ENCODE peak calls at places on chromosomes 1 and 21, in six cellular contexts. One of them, this sample, is unnamed.

GRCh38 chr1:42340898-42341297 is 5.9 kb upstream of the FOXJ3 start:
- DNase-seq in ovary: no peak
- DNase-seq in stomach: no peak
- DNase-seq in HCT116: no peak
- DNase-seq in GM12878: no peak
- DNase-seq in heart left ventricle: no peak
- DNase-seq in this sample: no peak

GRCh38 chr1:17109897-17110554 is 9.2 kb downstream of the PADI2 start:
- DNase-seq in ovary: no peak
- DNase-seq in stomach: no peak
- DNase-seq in HCT116: no peak
- DNase-seq in GM12878: no peak
- DNase-seq in heart left ventricle: no peak
- DNase-seq in this sample: no peak

GRCh38 chr1:158527190-158527815 is 26.9 kb downstream of the OR6Y1 start:
- DNase-seq in ovary: no peak
- DNase-seq in stomach: no peak
- DNase-seq in HCT116: no peak
- DNase-seq in GM12878: no peak
- DNase-seq in heart left ventricle: no peak
- DNase-seq in this sample: no peak

GRCh38 chr21:37433441-37433840 is 66.9 kb downstream of the DYRK1A start:
- DNase-seq in ovary: no peak
- DNase-seq in stomach: no peak
- DNase-seq in HCT116: no peak
- DNase-seq in GM12878: no peak
- DNase-seq in heart left ventricle: no peak
- DNase-seq in this sample: no peak

GRCh38 chr1:192809286-192810252 is 730 bp downstream of the RGS2 start:
- DNase-seq in ovary: no peak
- DNase-seq in stomach: peak
- DNase-seq in HCT116: no peak
- DNase-seq in GM12878: no peak
- DNase-seq in heart left ventricle: no peak
- DNase-seq in this sample: peak

GRCh38 chr1:75341537-75341936 is 207.3 kb downstream of the LHX8 start:
- DNase-seq in ovary: no peak
- DNase-seq in stomach: no peak
- DNase-seq in HCT116: no peak
- DNase-seq in GM12878: peak
- DNase-seq in heart left ventricle: no peak
- DNase-seq in this sample: no peak

GRCh38 chr1:55150880-55151582 is 64.1 kb downstream of the USP24 start:
- DNase-seq in ovary: no peak
- DNase-seq in stomach: no peak
- DNase-seq in HCT116: no peak
- DNase-seq in GM12878: peak
- DNase-seq in heart left ventricle: no peak
- DNase-seq in this sample: no peak

GRCh38 chr1:21497466-21498061 is 11.7 kb upstream of the ALPL start:
- DNase-seq in ovary: no peak
- DNase-seq in stomach: no peak
- DNase-seq in HCT116: no peak
- DNase-seq in GM12878: no peak
- DNase-seq in heart left ventricle: no peak
- DNase-seq in this sample: no peak

GRCh38 chr1:18823438-18823837 is 36.0 kb downstream of the TAS1R2 start:
- DNase-seq in ovary: no peak
- DNase-seq in stomach: no peak
- DNase-seq in HCT116: no peak
- DNase-seq in GM12878: no peak
- DNase-seq in heart left ventricle: no peak
- DNase-seq in this sample: no peak

GRCh38 chr1:218383681-218384080 is 38.5 kb downstream of the TGFB2 start:
- DNase-seq in ovary: no peak
- DNase-seq in stomach: no peak
- DNase-seq in HCT116: no peak
- DNase-seq in GM12878: no peak
- DNase-seq in heart left ventricle: no peak
- DNase-seq in this sample: no peak

GRCh38 chr1:2574350-2574749 is 12.2 kb upstream of the PRXL2B start:
- DNase-seq in ovary: no peak
- DNase-seq in stomach: no peak
- DNase-seq in HCT116: no peak
- DNase-seq in GM12878: no peak
- DNase-seq in heart left ventricle: no peak
- DNase-seq in this sample: no peak

GRCh38 chr1:214341459-214341858 is 60.5 kb downstream of the SMYD2 start:
- DNase-seq in ovary: no peak
- DNase-seq in stomach: no peak
- DNase-seq in HCT116: no peak
- DNase-seq in GM12878: no peak
- DNase-seq in heart left ventricle: no peak
- DNase-seq in this sample: no peak

GRCh38 chr1:155499953-155500621 is 62.5 kb downstream of the ASH1L start:
- DNase-seq in ovary: no peak
- DNase-seq in stomach: no peak
- DNase-seq in HCT116: no peak
- DNase-seq in GM12878: peak
- DNase-seq in heart left ventricle: no peak
- DNase-seq in this sample: no peak

GRCh38 chr1:25677193-25677773 is 60.7 kb downstream of the MAN1C1 start:
- DNase-seq in ovary: no peak
- DNase-seq in stomach: no peak
- DNase-seq in HCT116: no peak
- DNase-seq in GM12878: no peak
- DNase-seq in heart left ventricle: no peak
- DNase-seq in this sample: no peak

GRCh38 chr1:54403377-54403776 is 2.8 kb downstream of the SSBP3 start:
- DNase-seq in ovary: no peak
- DNase-seq in stomach: no peak
- DNase-seq in HCT116: no peak
- DNase-seq in GM12878: no peak
- DNase-seq in heart left ventricle: no peak
- DNase-seq in this sample: peak

GRCh38 chr21:35225573-35225972 is 176.5 kb upstream of the RUNX1 start:
- DNase-seq in ovary: no peak
- DNase-seq in stomach: no peak
- DNase-seq in HCT116: no peak
- DNase-seq in GM12878: no peak
- DNase-seq in heart left ventricle: no peak
- DNase-seq in this sample: no peak

GRCh38 chr21:36321325-36322082 is 1.5 kb downstream of the MORC3 start:
- DNase-seq in ovary: peak
- DNase-seq in stomach: peak
- DNase-seq in HCT116: no peak
- DNase-seq in GM12878: no peak
- DNase-seq in heart left ventricle: no peak
- DNase-seq in this sample: peak

GRCh38 chr1:180633092-180634045 is 1.5 kb downstream of the XPR1 start:
- DNase-seq in ovary: no peak
- DNase-seq in stomach: no peak
- DNase-seq in HCT116: no peak
- DNase-seq in GM12878: no peak
- DNase-seq in heart left ventricle: no peak
- DNase-seq in this sample: no peak

GRCh38 chr1:197998110-197998509 is 80.9 kb downstream of the LHX9 start:
- DNase-seq in ovary: no peak
- DNase-seq in stomach: no peak
- DNase-seq in HCT116: no peak
- DNase-seq in GM12878: no peak
- DNase-seq in heart left ventricle: no peak
- DNase-seq in this sample: no peak

GRCh38 chr1:79679916-79680315 is 673.4 kb upstream of the ADGRL4 start:
- DNase-seq in ovary: no peak
- DNase-seq in stomach: no peak
- DNase-seq in HCT116: no peak
- DNase-seq in GM12878: no peak
- DNase-seq in heart left ventricle: no peak
- DNase-seq in this sample: no peak

GRCh38 chr1:25669781-25670567 is 53.4 kb downstream of the MAN1C1 start:
- DNase-seq in ovary: no peak
- DNase-seq in stomach: no peak
- DNase-seq in HCT116: no peak
- DNase-seq in GM12878: no peak
- DNase-seq in heart left ventricle: no peak
- DNase-seq in this sample: no peak

GRCh38 chr1:46757256-46757955 is 38.5 kb upstream of the EFCAB14 start:
- DNase-seq in ovary: no peak
- DNase-seq in stomach: peak
- DNase-seq in HCT116: no peak
- DNase-seq in GM12878: no peak
- DNase-seq in heart left ventricle: no peak
- DNase-seq in this sample: peak

GRCh38 chr1:207844374-207844773 is 66.6 kb downstream of the CD34 start:
- DNase-seq in ovary: no peak
- DNase-seq in stomach: no peak
- DNase-seq in HCT116: no peak
- DNase-seq in GM12878: no peak
- DNase-seq in heart left ventricle: no peak
- DNase-seq in this sample: no peak

GRCh38 chr1:21237386-21238088 is 52.7 kb downstream of the ECE1 start:
- DNase-seq in ovary: no peak
- DNase-seq in stomach: no peak
- DNase-seq in HCT116: no peak
- DNase-seq in GM12878: no peak
- DNase-seq in heart left ventricle: no peak
- DNase-seq in this sample: peak

GRCh38 chr1:199854681-199855321 is 172.7 kb upstream of the NR5A2 start:
- DNase-seq in ovary: no peak
- DNase-seq in stomach: no peak
- DNase-seq in HCT116: no peak
- DNase-seq in GM12878: no peak
- DNase-seq in heart left ventricle: no peak
- DNase-seq in this sample: no peak

GRCh38 chr1:3968851-3969250 is 68.8 kb upstream of the C1orf174 start:
- DNase-seq in ovary: no peak
- DNase-seq in stomach: no peak
- DNase-seq in HCT116: no peak
- DNase-seq in GM12878: no peak
- DNase-seq in heart left ventricle: no peak
- DNase-seq in this sample: no peak

GRCh38 chr1:174789399-174789798 is 210.3 kb upstream of the CACYBP start:
- DNase-seq in ovary: no peak
- DNase-seq in stomach: no peak
- DNase-seq in HCT116: no peak
- DNase-seq in GM12878: peak
- DNase-seq in heart left ventricle: no peak
- DNase-seq in this sample: no peak

GRCh38 chr21:33892853-33893252 is 22.8 kb downstream of the ATP5PO start:
- DNase-seq in ovary: no peak
- DNase-seq in stomach: no peak
- DNase-seq in HCT116: no peak
- DNase-seq in GM12878: no peak
- DNase-seq in heart left ventricle: no peak
- DNase-seq in this sample: no peak

GRCh38 chr1:47593001-47593568 is 155.2 kb downstream of the FOXD2 start:
- DNase-seq in ovary: no peak
- DNase-seq in stomach: no peak
- DNase-seq in HCT116: no peak
- DNase-seq in GM12878: no peak
- DNase-seq in heart left ventricle: no peak
- DNase-seq in this sample: no peak

GRCh38 chr1:80919426-80919825 is 881.3 kb upstream of the ADGRL2 start:
- DNase-seq in ovary: no peak
- DNase-seq in stomach: no peak
- DNase-seq in HCT116: no peak
- DNase-seq in GM12878: no peak
- DNase-seq in heart left ventricle: no peak
- DNase-seq in this sample: no peak

GRCh38 chr1:58754683-58755467 is 29.0 kb downstream of the JUN start:
- DNase-seq in ovary: peak
- DNase-seq in stomach: no peak
- DNase-seq in HCT116: no peak
- DNase-seq in GM12878: no peak
- DNase-seq in heart left ventricle: no peak
- DNase-seq in this sample: no peak

GRCh38 chr1:225483818-225484656 is 56.2 kb upstream of the LBR start:
- DNase-seq in ovary: peak
- DNase-seq in stomach: no peak
- DNase-seq in HCT116: no peak
- DNase-seq in GM12878: no peak
- DNase-seq in heart left ventricle: no peak
- DNase-seq in this sample: no peak
- H3K27ac ChIP-seq in ovary: no peak
- H3K27ac ChIP-seq in stomach: no peak
- H3K27ac ChIP-seq in HCT116: no peak
- H3K27ac ChIP-seq in GM12878: no peak
- H3K27ac ChIP-seq in heart left ventricle: no peak
- H3K27ac ChIP-seq in this sample: no peak

DNA sequence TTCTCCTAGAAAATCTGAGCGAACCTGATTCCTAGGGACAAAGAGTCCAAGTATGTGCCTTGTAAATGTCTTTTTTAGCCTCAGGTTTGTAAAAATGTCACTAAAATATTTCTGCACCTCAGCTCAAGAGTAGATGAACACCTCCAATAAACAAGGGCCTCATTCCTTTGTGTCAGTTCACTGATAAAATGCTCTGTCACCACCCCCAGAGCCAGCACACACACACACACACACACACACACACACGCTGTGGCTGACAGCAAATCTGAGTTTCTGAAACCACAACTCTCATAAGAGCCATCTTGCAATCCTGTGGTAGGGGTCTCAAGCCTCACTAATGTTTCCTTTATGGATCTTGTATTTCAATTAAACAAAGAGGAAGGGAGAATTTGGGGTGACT is 299.2 kb downstream of the PBX1 start:
- DNase-seq in ovary: no peak
- DNase-seq in stomach: no peak
- DNase-seq in HCT116: no peak
- DNase-seq in GM12878: no peak
- DNase-seq in heart left ventricle: no peak
- DNase-seq in this sample: no peak
- H3K4me3 ChIP-seq in ovary: no peak
- H3K4me3 ChIP-seq in stomach: no peak
- H3K4me3 ChIP-seq in HCT116: no peak
- H3K4me3 ChIP-seq in GM12878: no peak
- H3K4me3 ChIP-seq in heart left ventricle: no peak
- H3K4me3 ChIP-seq in this sample: no peak

DNA sequence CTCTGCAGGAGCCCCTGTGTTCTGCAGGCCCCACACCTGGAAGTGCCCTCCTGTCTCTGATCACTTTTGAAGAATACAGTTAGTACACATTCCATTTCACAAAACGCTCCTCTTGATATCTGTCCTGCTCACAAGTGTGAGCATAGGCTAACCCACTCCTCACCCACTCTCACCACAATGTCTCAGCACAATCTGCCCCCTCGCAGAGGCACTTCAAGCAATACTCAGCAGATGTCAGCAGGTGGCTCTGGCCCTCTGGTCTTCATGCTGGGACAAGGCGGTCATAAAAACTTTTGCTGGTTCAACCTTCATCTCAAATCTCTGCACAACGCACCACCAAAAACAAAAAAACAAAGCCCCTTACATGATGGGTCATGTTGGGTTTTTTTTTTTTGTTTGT is 671.2 kb downstream of the MATN1 start:
- DNase-seq in ovary: no peak
- DNase-seq in stomach: no peak
- DNase-seq in HCT116: no peak
- DNase-seq in GM12878: no peak
- DNase-seq in heart left ventricle: no peak
- DNase-seq in this sample: no peak
- TF ChIP-seq POLR2A in ovary: no peak
- TF ChIP-seq POLR2A in stomach: no peak
- TF ChIP-seq POLR2A in HCT116: no peak
- TF ChIP-seq POLR2A in GM12878: no peak
- TF ChIP-seq POLR2A in heart left ventricle: no peak
- TF ChIP-seq POLR2A in this sample: no peak

GRCh38 chr1:205512059-205513045 is 7.9 kb downstream of the CDK18 start:
- DNase-seq in ovary: no peak
- DNase-seq in stomach: no peak
- DNase-seq in HCT116: no peak
- DNase-seq in GM12878: no peak
- DNase-seq in heart left ventricle: no peak
- DNase-seq in this sample: no peak
- H3K27ac ChIP-seq in ovary: no peak
- H3K27ac ChIP-seq in stomach: peak
- H3K27ac ChIP-seq in HCT116: peak
- H3K27ac ChIP-seq in GM12878: no peak
- H3K27ac ChIP-seq in heart left ventricle: peak
- H3K27ac ChIP-seq in this sample: no peak